ENCODE peak calls at places on chromosomes 6 and 20, in five cellular contexts. W is breast epithelium, G is thoracic aorta, L is prostate gland, I is SJSA1. B is an unnamed sample. For H3K4me1, the result is how much of the 10 kb centered on the place peaks cover.

GRCh38 chr6:169783971-169784930 is 32.8 kb downstream of the ERMARD start:
- DNase-seq in G (no peak), I (peak), L (no peak), W (no peak), B (peak)

GRCh38 chr6:167020211-167020610 is 21.0 kb downstream of the CEP43 start:
- DNase-seq in G (no peak), I (no peak), L (no peak), W (no peak), B (no peak)

GRCh38 chr6:31851485-31851832 is 11.2 kb downstream of the NEU1 start:
- DNase-seq in I (no peak), W (no peak), G (no peak), L (no peak), B (peak)

GRCh38 chr6:41901882-41902519 is 6.8 kb upstream of the USP49 start:
- DNase-seq in L (no peak), W (no peak), I (no peak), G (no peak), B (no peak)

GRCh38 chr20:24045621-24046020 is 57.0 kb upstream of the GGTLC1 start:
- DNase-seq in L (no peak), G (no peak), I (no peak), W (no peak), B (no peak)

GRCh38 chr6:156359912-156360311 is 417.3 kb upstream of the ARID1B start:
- DNase-seq in W (no peak), I (no peak), G (no peak), L (no peak), B (no peak)

GRCh38 chr6:30349411-30350177 is 4.6 kb downstream of the RPP21 start:
- DNase-seq in G (no peak), L (no peak), W (no peak), I (no peak), B (no peak)

GRCh38 chr6:170444056-170444505 is 109.0 kb downstream of the PSMB1 start:
- DNase-seq in I (peak), W (no peak), L (no peak), G (no peak), B (no peak)

GRCh38 chr6:14270925-14271791 is 153.6 kb downstream of the CD83 start:
- DNase-seq in G (no peak), W (no peak), L (no peak), I (no peak), B (peak)

GRCh38 chr20:49278817-49279676 is 1.2 kb upstream of the ZNFX1 start:
- DNase-seq in W (no peak), L (no peak), I (no peak), G (no peak), B (no peak)

GRCh38 chr20:49278036-49278816 is at the start of gene ZNFX1:
- DNase-seq in L (peak), W (peak), I (peak), G (peak), B (peak)

GRCh38 chr20:49276895-49277785 is 717 bp downstream of the ZNFX1 start:
- DNase-seq in G (no peak), L (peak), I (peak), W (peak), B (no peak)

GRCh38 chr20:49276201-49276894 is 1.5 kb downstream of the ZNFX1 start:
- DNase-seq in I (peak), W (no peak), L (no peak), G (no peak), B (peak)

DNA sequence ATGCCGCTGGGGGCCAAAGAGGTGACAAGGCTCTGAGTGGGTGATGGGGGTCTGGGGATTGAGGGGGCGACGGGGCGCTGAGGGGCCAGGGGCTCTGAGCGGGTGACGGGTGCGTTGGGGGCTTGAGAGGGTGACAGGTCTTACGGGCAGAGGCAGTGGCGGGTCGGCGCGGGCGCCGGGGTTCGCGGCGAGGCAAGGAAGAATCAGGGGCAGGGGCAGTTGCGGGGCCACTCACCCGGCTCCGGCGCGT is 146 bp downstream of the ZNFX1 start:
- DNase-seq in I (no peak), G (no peak), W (no peak), L (no peak), B (no peak)
- H3K4me1 ChIP-seq in I (under half), G (half or more), W (under half), L (under half), B (under half)

GRCh38 chr6:161435426-161436065 is 161.7 kb upstream of the AGPAT4 start:
- DNase-seq in W (no peak), G (no peak), L (no peak), I (peak), B (peak)

GRCh38 chr6:161434921-161435411 is 161.1 kb upstream of the AGPAT4 start:
- DNase-seq in I (peak), L (peak), G (no peak), W (peak), B (peak)

GRCh38 chr6:161437851-161438250 is 164.0 kb upstream of the AGPAT4 start:
- DNase-seq in I (no peak), G (no peak), W (no peak), L (no peak), B (no peak)

GRCh38 chr6:161434331-161434730 is 160.5 kb upstream of the AGPAT4 start:
- DNase-seq in L (no peak), W (no peak), I (no peak), G (no peak), B (peak)

GRCh38 chr6:161436106-161436876 is 162.4 kb upstream of the AGPAT4 start:
- DNase-seq in G (no peak), I (no peak), W (no peak), L (no peak), B (no peak)
- H3K27ac ChIP-seq in G (no peak), I (no peak), W (peak), L (no peak), B (peak)

GRCh38 chr6:100172322-100172713 is 178.3 kb upstream of the MCHR2 start:
- DNase-seq in G (no peak), I (no peak), L (no peak), W (no peak), B (no peak)
- H3K4me1 ChIP-seq in G (under half), I (under half), L (under half), W (under half), B (under half)

GRCh38 chr6:21744321-21744720 is 150.8 kb downstream of the SOX4 start:
- DNase-seq in L (no peak), I (no peak), G (no peak), W (no peak), B (no peak)

GRCh38 chr6:21748343-21749063 is 155.0 kb downstream of the SOX4 start:
- DNase-seq in G (no peak), W (no peak), L (no peak), I (no peak), B (peak)

GRCh38 chr6:21747441-21747840 is 153.9 kb downstream of the SOX4 start:
- DNase-seq in W (no peak), L (no peak), I (no peak), G (no peak), B (no peak)

GRCh38 chr6:21742238-21742660 is 148.7 kb downstream of the SOX4 start:
- DNase-seq in L (no peak), W (no peak), I (no peak), G (no peak), B (peak)

GRCh38 chr6:21745543-21746337 is 152.2 kb downstream of the SOX4 start:
- DNase-seq in W (no peak), G (no peak), I (no peak), L (no peak), B (no peak)
- H3K27ac ChIP-seq in W (no peak), G (no peak), I (no peak), L (no peak), B (no peak)

DNA sequence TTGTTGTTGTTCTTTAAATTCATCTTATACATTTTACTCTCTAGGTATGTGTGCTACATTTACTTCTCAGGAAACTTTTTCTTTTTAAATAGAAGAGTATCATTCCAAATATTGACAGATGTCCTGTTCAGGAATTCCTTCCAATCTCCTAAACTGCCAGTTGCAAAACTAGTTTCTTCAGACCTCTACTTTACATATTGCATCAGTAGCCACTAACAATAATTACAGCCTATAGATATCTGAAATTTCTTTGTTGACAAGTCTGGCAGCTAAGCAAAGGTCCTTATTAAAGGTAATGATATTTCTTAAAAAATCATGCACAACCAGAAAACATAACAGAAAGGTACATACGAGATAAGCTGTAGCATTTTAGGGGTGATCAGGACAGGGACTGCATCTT is 4.5 kb downstream of the ECHDC1 start:
- DNase-seq in L (no peak), G (no peak), W (no peak), I (no peak), B (no peak)
- H3K4me1 ChIP-seq in L (under half), G (under half), W (under half), I (under half), B (under half)

GRCh38 chr6:161162722-161163121 is 111.1 kb downstream of the AGPAT4 start:
- DNase-seq in G (no peak), W (no peak), I (peak), L (peak), B (no peak)

GRCh38 chr6:161163466-161164181 is 110.2 kb downstream of the AGPAT4 start:
- DNase-seq in I (peak), W (no peak), L (no peak), G (no peak), B (no peak)

GRCh38 chr6:161166176-161166575 is 107.7 kb downstream of the AGPAT4 start:
- DNase-seq in G (no peak), W (no peak), L (no peak), I (peak), B (no peak)

GRCh38 chr6:161161889-161162624 is 111.8 kb downstream of the AGPAT4 start:
- DNase-seq in W (peak), L (peak), G (no peak), I (peak), B (peak)

DNA sequence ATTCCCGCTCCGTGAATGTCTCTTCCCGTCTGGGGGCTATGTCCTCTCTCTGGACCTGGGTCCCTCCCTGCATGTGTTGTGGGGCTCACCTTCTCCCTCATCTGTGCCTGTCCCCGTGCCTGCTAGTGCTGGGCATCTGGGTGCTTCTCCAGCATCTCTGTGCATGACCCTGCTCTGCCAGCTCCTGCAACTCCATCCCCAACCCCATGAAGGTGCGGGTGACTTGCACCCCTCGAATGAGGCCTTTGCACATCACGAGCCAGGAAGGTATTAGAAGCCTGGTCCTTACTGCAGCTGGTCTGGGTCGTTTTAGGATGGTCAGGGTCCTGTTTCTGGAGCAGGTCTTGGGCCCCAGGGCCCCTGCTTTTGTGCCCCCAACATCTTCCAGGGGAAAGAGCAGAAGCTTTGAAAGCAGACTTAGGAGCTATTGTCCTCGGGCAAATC is 109.7 kb downstream of the AGPAT4 start:
- DNase-seq in I (peak), W (no peak), L (no peak), G (no peak), B (no peak)
- H3K27ac ChIP-seq in I (no peak), W (no peak), L (no peak), G (no peak), B (no peak)

GRCh38 chr20:50852085-50852484 is 57.2 kb downstream of the BCAS4 start:
- DNase-seq in L (no peak), G (no peak), W (no peak), I (no peak), B (no peak)

GRCh38 chr20:50856475-50857041 is 61.7 kb downstream of the BCAS4 start:
- DNase-seq in W (no peak), G (no peak), L (no peak), I (no peak), B (no peak)

GRCh38 chr20:50855498-50856474 is 60.9 kb downstream of the BCAS4 start:
- DNase-seq in W (no peak), L (no peak), I (no peak), G (no peak), B (no peak)

GRCh38 chr20:50857348-50857747 is 62.5 kb downstream of the BCAS4 start:
- DNase-seq in W (no peak), I (no peak), G (no peak), L (no peak), B (no peak)

DNA sequence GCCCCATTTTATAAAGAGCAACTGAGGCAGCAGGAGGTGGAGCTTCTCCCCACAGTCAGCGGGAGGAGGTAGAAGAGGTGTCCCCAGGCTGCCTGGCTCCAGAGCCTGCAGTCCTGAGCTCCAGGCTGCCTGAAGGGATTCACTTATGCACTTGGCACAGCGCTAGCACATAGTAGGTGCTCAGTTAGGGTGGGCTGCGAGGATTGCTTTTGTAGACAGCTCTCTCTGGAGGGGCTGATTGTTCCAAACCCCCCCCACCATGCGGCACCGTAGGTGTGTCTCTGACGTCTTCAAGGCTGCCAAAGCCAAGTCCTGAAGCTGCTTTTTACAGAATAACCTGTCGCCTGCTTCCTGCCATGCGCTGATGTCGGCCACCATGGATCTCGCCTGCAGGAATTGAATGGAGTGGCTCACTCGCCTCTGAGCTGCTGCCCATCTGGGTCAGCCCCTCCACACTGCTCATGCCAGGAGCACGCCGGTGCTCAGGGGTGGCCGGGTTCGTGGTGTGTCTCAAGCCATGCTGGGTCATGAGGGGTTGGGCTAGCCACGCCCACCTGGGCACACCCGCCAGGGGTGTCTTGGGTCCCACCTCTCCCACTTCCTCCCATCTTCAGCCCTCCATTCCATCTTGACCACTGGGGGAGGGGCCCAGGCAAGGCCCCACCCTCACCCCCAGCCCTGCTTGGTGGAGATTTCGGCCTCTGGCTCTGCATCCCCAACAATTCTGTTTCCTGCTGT is 59.8 kb downstream of the BCAS4 start:
- DNase-seq in L (no peak), W (no peak), G (no peak), I (no peak), B (no peak)
- H3K4me1 ChIP-seq in L (under half), W (under half), G (under half), I (under half), B (under half)

DNA sequence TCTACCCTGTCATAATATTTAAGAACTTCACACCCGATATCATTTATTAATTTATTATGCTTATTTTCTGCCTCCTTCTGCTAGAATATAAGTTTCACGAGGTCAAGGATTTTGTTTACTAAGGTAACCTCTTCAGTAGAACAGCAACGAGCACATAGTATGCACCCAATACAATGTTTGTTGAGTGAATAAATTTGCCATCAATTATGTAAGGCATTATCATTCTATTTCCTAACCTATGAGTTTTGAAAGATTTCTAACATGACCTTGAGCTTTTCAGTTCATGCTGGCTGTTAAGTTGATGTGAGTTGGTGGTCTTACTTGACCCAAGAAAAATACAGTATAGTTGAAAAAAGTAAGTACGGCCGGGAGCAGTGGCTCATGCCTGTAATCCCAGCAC is 125.9 kb upstream of the LOC128125822 start:
- DNase-seq in L (no peak), W (no peak), I (no peak), G (no peak), B (no peak)
- H3K27ac ChIP-seq in L (no peak), W (no peak), I (no peak), G (no peak), B (no peak)

B was measured in astrocyte.